ENCODE peak calls at places on chromosomes 11 and 22, in five cellular contexts. One of them, this sample, is unnamed.

GRCh38 chr22:24559471-24559870 is 3.7 kb downstream of the SNRPD3 start:
- DNase-seq in suprapubic skin: no peak
- DNase-seq in A549: no peak
- DNase-seq in ovary: no peak
- DNase-seq in sigmoid colon: no peak
- DNase-seq in this sample: no peak

GRCh38 chr11:120431633-120432032 is 79.9 kb upstream of the GRIK4 start:
- DNase-seq in suprapubic skin: no peak
- DNase-seq in A549: peak
- DNase-seq in ovary: no peak
- DNase-seq in sigmoid colon: no peak
- DNase-seq in this sample: no peak

GRCh38 chr11:22634897-22635629 is 9.4 kb upstream of the FANCF start:
- DNase-seq in suprapubic skin: no peak
- DNase-seq in A549: no peak
- DNase-seq in ovary: peak
- DNase-seq in sigmoid colon: no peak
- DNase-seq in this sample: no peak

GRCh38 chr22:42418811-42419243 is 13.4 kb downstream of the NFAM1 start:
- DNase-seq in suprapubic skin: no peak
- DNase-seq in A549: no peak
- DNase-seq in ovary: no peak
- DNase-seq in sigmoid colon: no peak
- DNase-seq in this sample: no peak

GRCh38 chr22:20868225-20868944 is 9.6 kb downstream of the SNAP29 start:
- DNase-seq in suprapubic skin: no peak
- DNase-seq in A549: no peak
- DNase-seq in ovary: no peak
- DNase-seq in sigmoid colon: no peak
- DNase-seq in this sample: no peak

GRCh38 chr11:131681875-131682274 is 311.5 kb downstream of the NTM start:
- DNase-seq in suprapubic skin: no peak
- DNase-seq in A549: no peak
- DNase-seq in ovary: no peak
- DNase-seq in sigmoid colon: no peak
- DNase-seq in this sample: no peak

GRCh38 chr22:21606775-21607174 is 23.0 kb downstream of the YDJC start:
- DNase-seq in suprapubic skin: no peak
- DNase-seq in A549: no peak
- DNase-seq in ovary: no peak
- DNase-seq in sigmoid colon: no peak
- DNase-seq in this sample: no peak

GRCh38 chr22:30348837-30349236 is 7.9 kb downstream of the SF3A1 start:
- DNase-seq in suprapubic skin: no peak
- DNase-seq in A549: no peak
- DNase-seq in ovary: no peak
- DNase-seq in sigmoid colon: no peak
- DNase-seq in this sample: no peak

GRCh38 chr11:95445746-95446333 is 214.8 kb upstream of the SESN3 start:
- DNase-seq in suprapubic skin: no peak
- DNase-seq in A549: no peak
- DNase-seq in ovary: no peak
- DNase-seq in sigmoid colon: no peak
- DNase-seq in this sample: no peak

GRCh38 chr11:112725636-112726035 is 235.6 kb upstream of the NCAM1 start:
- DNase-seq in suprapubic skin: no peak
- DNase-seq in A549: no peak
- DNase-seq in ovary: no peak
- DNase-seq in sigmoid colon: no peak
- DNase-seq in this sample: no peak

GRCh38 chr22:36365020-36365411 is 22.8 kb downstream of the MYH9 start:
- DNase-seq in suprapubic skin: no peak
- DNase-seq in A549: peak
- DNase-seq in ovary: no peak
- DNase-seq in sigmoid colon: peak
- DNase-seq in this sample: peak

GRCh38 chr11:102430158-102430836 is 22.3 kb downstream of the TMEM123 start:
- DNase-seq in suprapubic skin: no peak
- DNase-seq in A549: no peak
- DNase-seq in ovary: no peak
- DNase-seq in sigmoid colon: no peak
- DNase-seq in this sample: no peak

GRCh38 chr11:120950880-120951279 is 73.0 kb upstream of the TBCEL start:
- DNase-seq in suprapubic skin: no peak
- DNase-seq in A549: no peak
- DNase-seq in ovary: no peak
- DNase-seq in sigmoid colon: no peak
- DNase-seq in this sample: no peak

GRCh38 chr22:25645964-25646363 is 81.5 kb downstream of the GRK3 start:
- DNase-seq in suprapubic skin: no peak
- DNase-seq in A549: no peak
- DNase-seq in ovary: no peak
- DNase-seq in sigmoid colon: no peak
- DNase-seq in this sample: no peak

GRCh38 chr11:93221539-93221938 is 23.7 kb upstream of the SLC36A4 start:
- DNase-seq in suprapubic skin: no peak
- DNase-seq in A549: no peak
- DNase-seq in ovary: no peak
- DNase-seq in sigmoid colon: no peak
- DNase-seq in this sample: no peak

GRCh38 chr11:70440206-70440605 is 41.9 kb downstream of the CTTN start:
- DNase-seq in suprapubic skin: no peak
- DNase-seq in A549: no peak
- DNase-seq in ovary: no peak
- DNase-seq in sigmoid colon: no peak
- DNase-seq in this sample: no peak

GRCh38 chr11:122103366-122103765 is 12.6 kb downstream of the BLID start:
- DNase-seq in suprapubic skin: no peak
- DNase-seq in A549: no peak
- DNase-seq in ovary: no peak
- DNase-seq in sigmoid colon: no peak
- DNase-seq in this sample: no peak

GRCh38 chr11:86803641-86804040 is 3.3 kb downstream of the PRSS23 start:
- DNase-seq in suprapubic skin: no peak
- DNase-seq in A549: no peak
- DNase-seq in ovary: no peak
- DNase-seq in sigmoid colon: no peak
- DNase-seq in this sample: no peak

GRCh38 chr11:34564406-34564805 is 50.8 kb upstream of the ELF5 start:
- DNase-seq in suprapubic skin: no peak
- DNase-seq in A549: no peak
- DNase-seq in ovary: no peak
- DNase-seq in sigmoid colon: no peak
- DNase-seq in this sample: no peak

GRCh38 chr11:44958165-44958564 is 7.5 kb upstream of the TP53I11 start:
- DNase-seq in suprapubic skin: no peak
- DNase-seq in A549: no peak
- DNase-seq in ovary: no peak
- DNase-seq in sigmoid colon: no peak
- DNase-seq in this sample: no peak

GRCh38 chr22:27686534-27686933 is 115.0 kb downstream of the MN1 start:
- DNase-seq in suprapubic skin: no peak
- DNase-seq in A549: peak
- DNase-seq in ovary: peak
- DNase-seq in sigmoid colon: peak
- DNase-seq in this sample: no peak

GRCh38 chr11:127133061-127133460 is 132.5 kb upstream of the KIRREL3 start:
- DNase-seq in suprapubic skin: no peak
- DNase-seq in A549: no peak
- DNase-seq in ovary: no peak
- DNase-seq in sigmoid colon: no peak
- DNase-seq in this sample: no peak

GRCh38 chr11:8768625-8769333 is 86.2 kb downstream of the RPL27A start:
- DNase-seq in suprapubic skin: no peak
- DNase-seq in A549: no peak
- DNase-seq in ovary: no peak
- DNase-seq in sigmoid colon: no peak
- DNase-seq in this sample: peak

GRCh38 chr11:29816359-29816758 is 200.5 kb downstream of the KCNA4 start:
- DNase-seq in suprapubic skin: no peak
- DNase-seq in A549: no peak
- DNase-seq in ovary: no peak
- DNase-seq in sigmoid colon: no peak
- DNase-seq in this sample: no peak

GRCh38 chr22:38205261-38206128 is 3.7 kb downstream of the MAFF start:
- DNase-seq in suprapubic skin: no peak
- DNase-seq in A549: no peak
- DNase-seq in ovary: peak
- DNase-seq in sigmoid colon: peak
- DNase-seq in this sample: peak

GRCh38 chr11:68049509-68050370 is 10.9 kb downstream of the TCIRG1 start:
- DNase-seq in suprapubic skin: no peak
- DNase-seq in A549: no peak
- DNase-seq in ovary: no peak
- DNase-seq in sigmoid colon: no peak
- DNase-seq in this sample: no peak

GRCh38 chr11:33015621-33016551 is at the start of gene DEPDC7:
- DNase-seq in suprapubic skin: peak
- DNase-seq in A549: peak
- DNase-seq in ovary: peak
- DNase-seq in sigmoid colon: peak
- DNase-seq in this sample: peak

GRCh38 chr11:61880454-61880853 is 10.9 kb downstream of the FADS3 start:
- DNase-seq in suprapubic skin: no peak
- DNase-seq in A549: no peak
- DNase-seq in ovary: no peak
- DNase-seq in sigmoid colon: no peak
- DNase-seq in this sample: no peak

GRCh38 chr11:76266269-76266668 is 60.0 kb upstream of the WNT11 start:
- DNase-seq in suprapubic skin: no peak
- DNase-seq in A549: peak
- DNase-seq in ovary: no peak
- DNase-seq in sigmoid colon: peak
- DNase-seq in this sample: peak

GRCh38 chr11:58788355-58789023 is 56.0 kb downstream of the GLYATL2 start:
- DNase-seq in suprapubic skin: no peak
- DNase-seq in A549: peak
- DNase-seq in ovary: peak
- DNase-seq in sigmoid colon: no peak
- DNase-seq in this sample: no peak

GRCh38 chr11:8256271-8257002 is 7.2 kb downstream of the LMO1 start:
- DNase-seq in suprapubic skin: peak
- DNase-seq in A549: no peak
- DNase-seq in ovary: no peak
- DNase-seq in sigmoid colon: peak
- DNase-seq in this sample: no peak

GRCh38 chr11:36713715-36714114 is 115.7 kb upstream of the RAG2 start:
- DNase-seq in suprapubic skin: no peak
- DNase-seq in A549: no peak
- DNase-seq in ovary: no peak
- DNase-seq in sigmoid colon: no peak
- DNase-seq in this sample: peak

GRCh38 chr22:35549338-35549737 is 8.7 kb downstream of the RASD2 start:
- DNase-seq in suprapubic skin: no peak
- DNase-seq in A549: no peak
- DNase-seq in ovary: peak
- DNase-seq in sigmoid colon: no peak
- DNase-seq in this sample: no peak

GRCh38 chr11:116641561-116642045 is 131.2 kb downstream of the BUD13 start:
- DNase-seq in suprapubic skin: no peak
- DNase-seq in A549: peak
- DNase-seq in ovary: peak
- DNase-seq in sigmoid colon: no peak
- DNase-seq in this sample: peak

GRCh38 chr11:92830382-92831148 is 138.9 kb upstream of the MTNR1B start:
- DNase-seq in suprapubic skin: no peak
- DNase-seq in A549: no peak
- DNase-seq in ovary: no peak
- DNase-seq in sigmoid colon: no peak
- DNase-seq in this sample: no peak

GRCh38 chr11:81007046-81007445 is 1566.2 kb upstream of the TENM4 start:
- DNase-seq in suprapubic skin: no peak
- DNase-seq in A549: no peak
- DNase-seq in ovary: no peak
- DNase-seq in sigmoid colon: no peak
- DNase-seq in this sample: no peak

GRCh38 chr11:44015624-44016007 is 32.2 kb upstream of the ACCSL start:
- DNase-seq in suprapubic skin: peak
- DNase-seq in A549: no peak
- DNase-seq in ovary: no peak
- DNase-seq in sigmoid colon: no peak
- DNase-seq in this sample: no peak

GRCh38 chr11:130666781-130667251 is 218.4 kb downstream of the ADAMTS15 start:
- DNase-seq in suprapubic skin: no peak
- DNase-seq in A549: no peak
- DNase-seq in ovary: no peak
- DNase-seq in sigmoid colon: no peak
- DNase-seq in this sample: no peak

GRCh38 chr11:44624761-44625221 is 59.3 kb downstream of the CD82 start:
- DNase-seq in suprapubic skin: no peak
- DNase-seq in A549: no peak
- DNase-seq in ovary: no peak
- DNase-seq in sigmoid colon: peak
- DNase-seq in this sample: peak

GRCh38 chr11:64863381-64864060 is 14.9 kb downstream of the EHD1 start:
- DNase-seq in suprapubic skin: no peak
- DNase-seq in A549: no peak
- DNase-seq in ovary: peak
- DNase-seq in sigmoid colon: peak
- DNase-seq in this sample: no peak

GRCh38 chr11:72598901-72599300 is 75.3 kb downstream of the PDE2A start:
- DNase-seq in suprapubic skin: no peak
- DNase-seq in A549: peak
- DNase-seq in ovary: peak
- DNase-seq in sigmoid colon: peak
- DNase-seq in this sample: no peak
- TF ChIP-seq CTCF in suprapubic skin: peak
- TF ChIP-seq CTCF in A549: peak
- TF ChIP-seq CTCF in ovary: peak
- TF ChIP-seq CTCF in sigmoid colon: peak
- TF ChIP-seq CTCF in this sample: no peak

GRCh38 chr11:2302280-2302843 is 549 bp downstream of the TSPAN32 start:
- DNase-seq in suprapubic skin: peak
- DNase-seq in A549: no peak
- DNase-seq in ovary: no peak
- DNase-seq in sigmoid colon: no peak
- DNase-seq in this sample: no peak
- H3K4me3 ChIP-seq in suprapubic skin: peak
- H3K4me3 ChIP-seq in A549: no peak
- H3K4me3 ChIP-seq in ovary: no peak
- H3K4me3 ChIP-seq in sigmoid colon: no peak
- H3K4me3 ChIP-seq in this sample: no peak

GRCh38 chr11:6686006-6686405 is 2.9 kb upstream of the MRPL17 start:
- DNase-seq in suprapubic skin: no peak
- DNase-seq in A549: no peak
- DNase-seq in ovary: no peak
- DNase-seq in sigmoid colon: no peak
- DNase-seq in this sample: no peak
- TF ChIP-seq POLR2A in suprapubic skin: no peak
- TF ChIP-seq POLR2A in A549: no peak
- TF ChIP-seq POLR2A in ovary: no peak
- TF ChIP-seq POLR2A in sigmoid colon: no peak
- TF ChIP-seq POLR2A in this sample: no peak

GRCh38 chr22:23521442-23522113 is 58.5 kb downstream of the IGLL1 start:
- DNase-seq in suprapubic skin: peak
- DNase-seq in A549: peak
- DNase-seq in ovary: peak
- DNase-seq in sigmoid colon: peak
- DNase-seq in this sample: peak
- TF ChIP-seq CTCF in suprapubic skin: no peak
- TF ChIP-seq CTCF in A549: peak
- TF ChIP-seq CTCF in ovary: peak
- TF ChIP-seq CTCF in sigmoid colon: no peak
- TF ChIP-seq CTCF in this sample: no peak

GRCh38 chr11:14891143-14892035 is 642 bp downstream of the CYP2R1 start:
- DNase-seq in suprapubic skin: peak
- DNase-seq in A549: peak
- DNase-seq in ovary: peak
- DNase-seq in sigmoid colon: peak
- DNase-seq in this sample: peak
- H3K4me3 ChIP-seq in suprapubic skin: peak
- H3K4me3 ChIP-seq in A549: peak
- H3K4me3 ChIP-seq in ovary: peak
- H3K4me3 ChIP-seq in sigmoid colon: peak
- H3K4me3 ChIP-seq in this sample: peak

This sample was measured in lower leg skin.